ENCODE peak calls at places on chromosomes 4 and X, in four cellular contexts. One of them, this sample, is unnamed.
A peak's percentile ranks its signal among the peaks of the same experiment; 100 is the strongest.

GRCh38 chrX:22081475-22082092 is 49.5 kb downstream of the PHEX start:
- DNase-seq in CD8-positive, alpha-beta T cell: peak; percentile 10
- DNase-seq in left ventricle myocardium inferior: peak; percentile 26
- DNase-seq in GM23338: peak; percentile 78
- DNase-seq in this sample: peak; percentile 64

GRCh38 chr4:147651563-147651962 is 32.4 kb downstream of the PRMT9 start:
- DNase-seq in left ventricle myocardium inferior: no peak
- DNase-seq in CD8-positive, alpha-beta T cell: no peak
- DNase-seq in GM23338: no peak
- DNase-seq in this sample: no peak

GRCh38 chrX:30196322-30196721 is 19.0 kb upstream of the MAGEB2 start:
- DNase-seq in GM23338: peak; percentile 49
- DNase-seq in CD8-positive, alpha-beta T cell: no peak
- DNase-seq in left ventricle myocardium inferior: no peak
- DNase-seq in this sample: no peak

GRCh38 chr4:2408401-2408958 is 10.0 kb downstream of the ZFYVE28 start:
- DNase-seq in left ventricle myocardium inferior: no peak
- DNase-seq in CD8-positive, alpha-beta T cell: no peak
- DNase-seq in GM23338: peak; percentile 71
- DNase-seq in this sample: no peak

GRCh38 chrX:9765737-9766098 is at the start of gene GPR143:
- DNase-seq in GM23338: peak; percentile 54
- DNase-seq in CD8-positive, alpha-beta T cell: no peak
- DNase-seq in left ventricle myocardium inferior: no peak
- DNase-seq in this sample: peak; percentile 18

GRCh38 chr4:88792268-88792781 is 94.7 kb upstream of the NAP1L5 start:
- DNase-seq in CD8-positive, alpha-beta T cell: no peak
- DNase-seq in GM23338: peak; percentile 38
- DNase-seq in left ventricle myocardium inferior: no peak
- DNase-seq in this sample: no peak

GRCh38 chr4:87985097-87985886 is 9.8 kb downstream of the SPP1 start:
- DNase-seq in left ventricle myocardium inferior: peak; percentile 55
- DNase-seq in CD8-positive, alpha-beta T cell: no peak
- DNase-seq in GM23338: peak; percentile 80
- DNase-seq in this sample: peak; percentile 87

GRCh38 chr4:1053080-1053661 is 41.7 kb downstream of the FGFRL1 start:
- DNase-seq in left ventricle myocardium inferior: no peak
- DNase-seq in GM23338: no peak
- DNase-seq in CD8-positive, alpha-beta T cell: no peak
- DNase-seq in this sample: peak; percentile 14

GRCh38 chrX:11887175-11887574 is 129.1 kb downstream of the MSL3 start:
- DNase-seq in CD8-positive, alpha-beta T cell: no peak
- DNase-seq in GM23338: no peak
- DNase-seq in left ventricle myocardium inferior: no peak
- DNase-seq in this sample: no peak

GRCh38 chr4:150999091-150999490 is 16.0 kb downstream of the LRBA start:
- DNase-seq in GM23338: no peak
- DNase-seq in CD8-positive, alpha-beta T cell: no peak
- DNase-seq in left ventricle myocardium inferior: no peak
- DNase-seq in this sample: no peak

GRCh38 chr4:184416913-184417734 is 57.2 kb downstream of the IRF2 start:
- DNase-seq in GM23338: no peak
- DNase-seq in CD8-positive, alpha-beta T cell: no peak
- DNase-seq in left ventricle myocardium inferior: no peak
- DNase-seq in this sample: no peak

GRCh38 chrX:384861-385260 is 1.8 kb downstream of the PPP2R3B start:
- DNase-seq in GM23338: no peak
- DNase-seq in CD8-positive, alpha-beta T cell: no peak
- DNase-seq in left ventricle myocardium inferior: no peak
- DNase-seq in this sample: no peak

GRCh38 chr4:11487139-11487538 is 58.4 kb upstream of the HS3ST1 start:
- DNase-seq in GM23338: no peak
- DNase-seq in left ventricle myocardium inferior: no peak
- DNase-seq in CD8-positive, alpha-beta T cell: no peak
- DNase-seq in this sample: no peak

GRCh38 chr4:54677853-54678650 is 20.3 kb downstream of the KIT start:
- DNase-seq in GM23338: no peak
- DNase-seq in CD8-positive, alpha-beta T cell: no peak
- DNase-seq in left ventricle myocardium inferior: no peak
- DNase-seq in this sample: no peak

GRCh38 chr4:122716825-122717448 is 15.6 kb upstream of the BBS12 start:
- DNase-seq in CD8-positive, alpha-beta T cell: peak; percentile 56
- DNase-seq in GM23338: peak; percentile 85
- DNase-seq in left ventricle myocardium inferior: peak; percentile 44
- DNase-seq in this sample: peak; percentile 85

GRCh38 chr4:17723648-17724047 is 57.8 kb downstream of the FAM184B start:
- DNase-seq in GM23338: no peak
- DNase-seq in CD8-positive, alpha-beta T cell: no peak
- DNase-seq in left ventricle myocardium inferior: no peak
- DNase-seq in this sample: no peak

GRCh38 chr4:651884-652642 is 22.0 kb downstream of the ATP5ME start:
- DNase-seq in CD8-positive, alpha-beta T cell: no peak
- DNase-seq in left ventricle myocardium inferior: no peak
- DNase-seq in GM23338: no peak
- DNase-seq in this sample: no peak

GRCh38 chr4:56424697-56425514 is 10.5 kb downstream of the PPAT start:
- DNase-seq in left ventricle myocardium inferior: no peak
- DNase-seq in GM23338: peak; percentile 56
- DNase-seq in CD8-positive, alpha-beta T cell: peak; percentile 21
- DNase-seq in this sample: peak; percentile 68

DNA sequence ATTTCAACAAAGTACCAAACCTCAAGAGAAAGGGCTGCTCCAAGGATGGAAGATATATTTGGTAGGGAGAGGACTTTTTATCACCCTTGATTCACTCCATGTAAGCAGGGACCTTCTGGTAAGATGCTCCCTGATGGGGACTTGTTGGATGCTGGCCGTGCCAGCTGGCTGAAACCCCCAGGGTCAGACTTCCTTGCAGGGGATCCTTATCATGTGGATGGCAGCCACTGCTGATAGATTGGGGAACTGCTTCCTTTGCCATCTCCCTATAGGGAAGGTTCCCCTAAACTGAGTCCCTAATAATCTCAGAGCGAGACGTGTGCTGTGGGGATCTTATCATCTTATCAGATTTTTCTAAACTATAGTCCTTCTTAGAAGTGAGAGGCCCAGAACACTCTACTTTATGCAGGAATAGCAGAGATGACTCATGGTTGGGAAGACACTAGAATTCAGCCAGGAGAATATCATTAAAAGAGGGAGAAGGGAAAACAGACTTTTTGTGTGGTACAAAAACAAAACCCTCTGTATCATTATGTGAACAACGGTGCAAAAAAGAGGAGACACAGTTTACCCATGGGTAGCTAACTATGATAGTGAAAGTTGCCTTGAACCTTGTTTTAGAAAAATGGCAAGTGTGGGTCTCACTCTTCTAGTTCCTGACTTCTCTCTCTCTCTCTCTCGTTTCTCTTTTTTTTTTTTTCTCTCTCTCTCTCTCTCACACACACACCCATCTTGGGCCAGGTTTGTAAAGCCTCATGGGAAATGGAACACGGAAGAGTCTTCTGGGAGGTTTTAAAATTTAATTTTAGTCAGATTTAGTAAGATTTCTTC is 16.1 kb downstream of the RHOH start:
- DNase-seq in CD8-positive, alpha-beta T cell: no peak
- DNase-seq in GM23338: no peak
- DNase-seq in left ventricle myocardium inferior: no peak
- DNase-seq in this sample: no peak
- H3K4me1 ChIP-seq in CD8-positive, alpha-beta T cell: peaks cover 89% of the 10 kb centered on the region
- H3K4me1 ChIP-seq in GM23338: peaks cover 8% of the 10 kb centered on the region
- H3K4me1 ChIP-seq in left ventricle myocardium inferior: no peaks in the 10 kb centered on the region
- H3K4me1 ChIP-seq in this sample: no peaks in the 10 kb centered on the region

GRCh38 chrX:156004740-156005139 is 7.2 kb downstream of the IL9R start:
- DNase-seq in left ventricle myocardium inferior: no peak
- DNase-seq in GM23338: no peak
- DNase-seq in CD8-positive, alpha-beta T cell: no peak
- DNase-seq in this sample: no peak
- H3K4me1 ChIP-seq in left ventricle myocardium inferior: no peaks in the 10 kb centered on the region
- H3K4me1 ChIP-seq in GM23338: no peaks in the 10 kb centered on the region
- H3K4me1 ChIP-seq in CD8-positive, alpha-beta T cell: no peaks in the 10 kb centered on the region
- H3K4me1 ChIP-seq in this sample: no peaks in the 10 kb centered on the region

DNA sequence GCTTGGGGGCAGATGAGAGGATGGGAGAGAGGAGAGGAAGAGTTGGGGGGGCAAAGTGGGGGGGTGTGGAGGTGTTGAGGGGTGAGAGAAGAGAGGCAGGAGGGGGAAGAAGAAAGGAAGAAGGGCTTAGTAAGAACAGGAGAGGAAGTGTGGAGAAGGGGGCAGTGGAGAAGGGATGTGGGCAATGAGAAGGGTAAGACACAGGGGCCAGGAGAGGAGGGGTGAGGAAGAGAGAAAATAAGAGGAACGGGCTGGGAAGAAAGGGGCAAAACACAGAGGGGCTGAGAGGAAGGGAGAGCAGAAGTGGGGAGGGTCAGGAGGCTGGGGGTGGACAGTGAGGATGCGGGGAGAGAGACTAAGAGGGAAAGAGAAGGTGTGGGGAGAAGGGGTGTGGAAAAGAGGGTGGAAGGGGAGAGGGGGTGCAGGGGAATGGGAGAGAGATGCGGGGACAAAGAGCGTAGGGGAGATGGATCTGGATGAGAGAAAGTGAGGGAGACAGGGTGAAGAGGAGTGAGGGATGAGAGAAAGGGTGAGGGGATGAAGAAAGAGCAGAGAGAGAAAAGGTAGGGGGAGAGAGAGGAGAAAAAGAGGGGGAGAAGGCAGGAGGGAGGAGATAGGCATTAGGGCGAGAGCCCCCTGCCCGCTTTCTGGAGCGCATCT is 12.9 kb downstream of the SH3KBP1 start:
- DNase-seq in left ventricle myocardium inferior: no peak
- DNase-seq in GM23338: no peak
- DNase-seq in CD8-positive, alpha-beta T cell: no peak
- DNase-seq in this sample: no peak
- H3K4me1 ChIP-seq in left ventricle myocardium inferior: no peaks in the 10 kb centered on the region
- H3K4me1 ChIP-seq in GM23338: no peaks in the 10 kb centered on the region
- H3K4me1 ChIP-seq in CD8-positive, alpha-beta T cell: peaks cover under 1% of the 10 kb centered on the region
- H3K4me1 ChIP-seq in this sample: no peaks in the 10 kb centered on the region

DNA sequence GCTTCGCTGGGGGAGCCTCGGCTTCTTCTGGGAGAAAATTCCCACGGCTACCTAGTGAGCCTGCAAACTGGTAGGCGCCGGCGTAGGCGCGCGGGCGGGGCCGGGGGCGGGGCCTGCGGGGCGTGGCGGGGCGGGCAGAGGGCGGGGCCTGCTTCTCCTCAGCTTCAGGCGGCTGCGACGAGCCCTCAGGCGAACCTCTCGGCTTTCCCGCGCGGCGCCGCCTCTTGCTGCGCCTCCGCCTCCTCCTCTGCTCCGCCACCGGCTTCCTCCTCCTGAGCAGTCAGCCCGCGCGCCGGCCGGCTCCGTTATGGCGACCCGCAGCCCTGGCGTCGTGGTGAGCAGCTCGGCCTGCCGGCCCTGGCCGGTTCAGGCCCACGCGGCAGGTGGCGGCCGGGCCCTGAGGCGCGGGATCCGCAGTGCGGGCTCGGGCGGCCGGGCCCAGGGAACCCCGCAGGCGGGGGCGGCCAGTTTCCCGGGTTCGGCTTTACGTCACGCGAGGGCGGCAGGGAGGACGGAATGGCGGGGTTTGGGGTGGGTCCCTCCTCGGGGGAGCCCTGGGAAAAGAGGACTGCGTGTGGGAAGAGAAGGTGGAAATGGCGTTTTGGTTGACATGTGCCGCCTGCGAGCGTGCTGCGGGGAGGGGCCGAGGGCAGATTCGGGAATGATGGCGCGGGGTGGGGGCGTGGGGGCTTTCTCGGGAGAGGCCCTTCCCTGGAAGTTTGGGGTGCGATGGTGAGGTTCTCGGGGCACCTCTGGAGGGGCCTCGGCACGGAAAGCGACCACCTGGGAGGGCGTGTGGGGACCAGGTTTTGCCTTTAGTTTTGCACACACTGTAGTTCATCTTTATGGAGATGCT is at the start of gene HPRT1:
- DNase-seq in left ventricle myocardium inferior: peak; percentile 85
- DNase-seq in CD8-positive, alpha-beta T cell: peak; percentile 65
- DNase-seq in GM23338: peak; percentile 75
- DNase-seq in this sample: peak; percentile 87
- H3K4me1 ChIP-seq in left ventricle myocardium inferior: peaks cover 10% of the 10 kb centered on the region
- H3K4me1 ChIP-seq in CD8-positive, alpha-beta T cell: peaks cover 7% of the 10 kb centered on the region
- H3K4me1 ChIP-seq in GM23338: no peaks in the 10 kb centered on the region
- H3K4me1 ChIP-seq in this sample: no peaks in the 10 kb centered on the region

DNA sequence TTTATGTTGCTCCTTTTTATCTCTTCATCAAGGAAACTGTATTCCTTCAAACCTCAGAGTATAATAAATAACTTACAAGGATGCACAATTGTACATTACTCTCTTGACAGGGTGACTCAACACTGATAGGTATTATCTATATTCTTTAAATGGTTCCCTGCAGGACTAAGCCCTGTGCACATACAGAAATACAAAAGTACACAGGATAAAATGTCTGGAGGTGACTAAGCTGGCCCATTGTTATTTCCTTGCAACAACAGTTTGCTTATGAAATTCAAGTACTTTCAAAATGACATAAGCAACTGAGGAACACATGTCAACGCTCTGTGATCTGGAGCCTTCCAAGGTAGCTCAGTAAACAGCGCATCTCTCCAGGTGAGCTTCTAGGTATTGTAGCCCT is 83.8 kb upstream of the RPL34 start:
- DNase-seq in CD8-positive, alpha-beta T cell: no peak
- DNase-seq in GM23338: no peak
- DNase-seq in left ventricle myocardium inferior: no peak
- DNase-seq in this sample: no peak
- H3K4me1 ChIP-seq in CD8-positive, alpha-beta T cell: peaks cover 55% of the 10 kb centered on the region
- H3K4me1 ChIP-seq in GM23338: no peaks in the 10 kb centered on the region
- H3K4me1 ChIP-seq in left ventricle myocardium inferior: peaks cover 9% of the 10 kb centered on the region
- H3K4me1 ChIP-seq in this sample: no peaks in the 10 kb centered on the region

This sample was measured in testis.